ENCODE peak calls at places on chromosomes 4 and X, in ten cellular contexts. C is brain microvascular endothelial cell, S is fibroblast of the aortic adventitia, O is dorsolateral prefrontal cortex, V is tibial nerve, N is endodermal cell, K is AG09309, Q is PC-3, U is MM.1S, M is WERI-Rb-1. Y is an unnamed sample.

GRCh38 chrX:151738751-151739150 is 4.2 kb downstream of the CNGA2 start:
- DNase-seq in C (no peak), S (no peak), O (no peak), V (no peak), N (no peak), K (no peak), Q (no peak), U (no peak), M (no peak), Y (no peak)

GRCh38 chr4:7971881-7972500 is 32.3 kb upstream of the AFAP1 start:
- DNase-seq in C (no peak), S (no peak), O (no peak), V (no peak), N (no peak), K (no peak), Q (peak), U (no peak), M (no peak), Y (no peak)

GRCh38 chrX:77572322-77572721 is 125.1 kb downstream of the FGF16 start:
- DNase-seq in C (no peak), S (no peak), O (no peak), V (no peak), N (no peak), K (no peak), Q (peak), U (no peak), M (no peak), Y (no peak)

GRCh38 chr4:52076731-52077130 is 25.6 kb downstream of the SPATA18 start:
- DNase-seq in C (no peak), S (no peak), O (peak), V (no peak), N (peak), K (no peak), Q (no peak), U (no peak), M (peak), Y (no peak)

GRCh38 chrX:1451251-1451675 is 1.4 kb downstream of the ASMTL start:
- DNase-seq in C (no peak), S (no peak), O (no peak), V (no peak), N (no peak), K (no peak), Q (no peak), U (no peak), M (peak), Y (no peak)

GRCh38 chr4:96593422-96593821 is 753.5 kb downstream of the PDHA2 start:
- DNase-seq in C (no peak), S (no peak), O (no peak), V (no peak), N (no peak), K (no peak), Q (peak), U (peak), M (no peak), Y (no peak)

GRCh38 chrX:123184858-123185251 is 777 bp downstream of the GRIA3 start:
- DNase-seq in C (no peak), S (peak), O (peak), V (no peak), N (peak), K (no peak), Q (no peak), U (no peak), M (peak), Y (no peak)

GRCh38 chr4:171629737-171630136 is 183.5 kb upstream of the GALNTL6 start:
- DNase-seq in C (no peak), S (no peak), O (no peak), V (no peak), N (peak), K (no peak), Q (peak), U (no peak), M (peak), Y (no peak)

GRCh38 chr4:39305902-39306677 is 60.1 kb downstream of the RFC1 start:
- DNase-seq in C (no peak), S (no peak), O (no peak), V (no peak), N (no peak), K (no peak), Q (no peak), U (no peak), M (no peak), Y (no peak)

GRCh38 chrX:68431836-68432235 is 1.5 kb downstream of the OPHN1 start:
- DNase-seq in C (no peak), S (peak), O (no peak), V (no peak), N (no peak), K (no peak), Q (no peak), U (no peak), M (no peak), Y (peak)
- H3K4me3 ChIP-seq in C (no peak), S (peak), O (peak), V (no peak), N (no peak), K (no peak), Q (peak), U (no peak), M (no peak), Y (peak)

DNA sequence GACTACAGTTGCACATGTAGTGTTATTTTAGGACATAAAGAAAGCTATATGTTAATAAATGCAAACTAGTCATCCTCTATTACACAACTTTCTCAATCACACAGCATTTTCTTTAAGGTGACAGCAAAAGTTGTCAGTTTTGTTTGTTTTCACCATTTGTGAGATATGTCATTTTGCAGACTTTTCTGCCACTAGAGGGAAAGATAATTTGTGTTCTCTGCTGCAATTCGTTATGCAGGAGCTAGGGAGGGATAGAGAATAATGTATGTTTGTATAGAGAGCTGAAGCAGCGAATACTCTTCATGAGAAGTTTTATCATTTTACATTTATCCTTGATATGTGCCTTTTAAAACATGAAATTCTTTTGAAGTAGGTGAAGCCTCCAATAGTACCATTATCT is 670.6 kb upstream of the ATOH1 start:
- DNase-seq in C (no peak), S (no peak), O (no peak), V (no peak), N (no peak), K (no peak), Q (peak), U (no peak), M (no peak), Y (no peak)
- TF ChIP-seq CTCF in C (peak), S (no peak), O (no peak), V (no peak), N (peak), K (no peak), Q (peak), U (no peak), M (no peak), Y (no peak)

GRCh38 chr4:80207664-80208063 is 10.4 kb downstream of the PRDM8 start:
- DNase-seq in C (no peak), S (no peak), O (no peak), V (no peak), N (no peak), K (no peak), Q (no peak), U (no peak), M (no peak), Y (no peak)
- H3K4me3 ChIP-seq in C (no peak), S (no peak), O (no peak), V (no peak), N (no peak), K (no peak), Q (no peak), U (no peak), M (no peak), Y (no peak)

GRCh38 chr4:54998991-54999390 is 126.4 kb downstream of the KDR start:
- DNase-seq in C (peak), S (peak), O (no peak), V (no peak), N (no peak), K (peak), Q (peak), U (no peak), M (no peak), Y (peak)
- TF ChIP-seq CTCF in C (peak), S (peak), O (peak), V (no peak), N (peak), K (peak), Q (peak), U (no peak), M (no peak), Y (peak)

DNA sequence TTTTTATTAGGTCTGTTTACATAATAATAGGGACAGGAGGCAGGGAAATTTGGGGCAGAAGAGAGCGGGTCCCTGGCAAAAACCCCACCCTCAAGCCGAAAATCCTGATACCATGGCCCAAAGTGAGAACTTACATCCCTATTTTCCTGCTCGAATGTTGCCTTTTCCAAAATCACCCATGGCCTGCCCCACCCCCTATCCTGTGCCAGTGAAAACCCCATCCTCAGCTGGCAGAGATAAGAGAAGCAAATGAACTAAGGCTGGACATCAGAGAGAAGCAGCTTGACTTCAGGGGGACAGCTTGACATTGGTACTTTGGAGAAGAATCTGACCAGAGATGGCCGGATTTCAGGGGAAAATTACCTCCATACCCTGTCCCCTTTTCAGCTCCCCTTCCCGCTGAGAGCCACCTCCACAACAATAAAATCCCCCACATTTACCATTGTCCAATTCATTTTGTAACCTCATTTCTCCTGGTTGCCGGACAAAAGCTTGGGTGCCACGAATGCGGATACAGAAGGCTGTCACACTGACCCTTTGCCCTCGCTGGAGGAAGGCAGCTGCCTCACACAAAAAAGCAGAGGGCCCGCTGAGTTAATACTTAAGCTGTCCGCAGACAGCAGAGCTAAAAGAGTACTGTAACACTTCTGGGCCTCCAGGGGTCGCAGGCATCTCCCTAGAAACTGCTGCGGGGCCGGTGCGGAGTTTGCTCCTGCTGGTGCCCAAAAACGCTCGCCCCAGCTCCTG is 196.2 kb downstream of the SNCA start:
- DNase-seq in C (peak), S (peak), O (no peak), V (no peak), N (peak), K (peak), Q (peak), U (peak), M (peak), Y (peak)
- H3K4me3 ChIP-seq in C (peak), S (no peak), O (no peak), V (no peak), N (no peak), K (no peak), Q (no peak), U (no peak), M (no peak), Y (peak)

DNA sequence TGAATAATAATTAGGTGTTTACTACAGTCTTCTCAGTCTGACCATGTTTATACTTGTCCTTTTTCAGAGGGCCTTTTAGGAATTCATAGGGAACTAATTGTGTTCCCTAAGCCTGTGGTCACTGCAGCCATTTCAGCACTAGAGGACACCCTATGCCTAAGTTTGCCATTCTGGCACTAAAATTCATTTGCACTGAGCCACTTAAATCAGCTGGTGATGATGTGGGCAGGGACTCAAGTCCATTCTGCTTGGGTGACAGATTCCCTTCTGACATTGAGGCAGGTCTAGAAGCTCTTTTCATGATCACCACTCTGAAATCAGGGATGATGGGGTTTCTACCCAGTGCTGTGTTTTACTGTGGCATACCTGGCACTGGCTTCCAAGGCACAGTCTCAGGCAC is 1178.9 kb upstream of the DIAPH2 start:
- DNase-seq in C (no peak), S (no peak), O (no peak), V (no peak), N (peak), K (no peak), Q (no peak), U (peak), M (no peak), Y (no peak)
- TF ChIP-seq CTCF in C (no peak), S (no peak), O (no peak), V (no peak), N (peak), K (no peak), Q (peak), U (peak), M (no peak), Y (no peak)

GRCh38 chr4:2412534-2412884 is 5.9 kb downstream of the ZFYVE28 start:
- DNase-seq in C (no peak), S (no peak), O (no peak), V (no peak), N (no peak), K (no peak), Q (peak), U (peak), M (no peak), Y (no peak)

GRCh38 chr4:2415213-2415612 is 3.2 kb downstream of the ZFYVE28 start:
- DNase-seq in C (no peak), S (no peak), O (no peak), V (no peak), N (no peak), K (no peak), Q (no peak), U (no peak), M (no peak), Y (no peak)

GRCh38 chr4:2413821-2414610 is 4.4 kb downstream of the ZFYVE28 start:
- DNase-seq in C (no peak), S (peak), O (no peak), V (no peak), N (peak), K (no peak), Q (peak), U (peak), M (no peak), Y (no peak)

GRCh38 chr4:2411786-2412510 is 6.5 kb downstream of the ZFYVE28 start:
- DNase-seq in C (no peak), S (no peak), O (peak), V (no peak), N (peak), K (no peak), Q (no peak), U (no peak), M (no peak), Y (no peak)

GRCh38 chr4:2412885-2413716 is 5.3 kb downstream of the ZFYVE28 start:
- DNase-seq in C (peak), S (peak), O (peak), V (peak), N (peak), K (peak), Q (peak), U (peak), M (no peak), Y (peak)
- H3K4me3 ChIP-seq in C (peak), S (peak), O (peak), V (no peak), N (no peak), K (peak), Q (peak), U (peak), M (no peak), Y (peak)

GRCh38 chrX:45322820-45323219 is 122.1 kb upstream of the DIPK2B start:
- DNase-seq in C (no peak), S (peak), O (no peak), V (no peak), N (no peak), K (no peak), Q (peak), U (no peak), M (no peak), Y (no peak)

GRCh38 chrX:45324941-45325340 is 124.3 kb upstream of the DIPK2B start:
- DNase-seq in C (peak), S (no peak), O (no peak), V (no peak), N (no peak), K (no peak), Q (no peak), U (no peak), M (no peak), Y (no peak)

GRCh38 chrX:45320191-45320590 is 119.5 kb upstream of the DIPK2B start:
- DNase-seq in C (no peak), S (no peak), O (no peak), V (no peak), N (no peak), K (no peak), Q (no peak), U (no peak), M (no peak), Y (no peak)

GRCh38 chrX:45323387-45323786 is 122.7 kb upstream of the DIPK2B start:
- DNase-seq in C (no peak), S (no peak), O (no peak), V (no peak), N (no peak), K (no peak), Q (peak), U (no peak), M (no peak), Y (no peak)

GRCh38 chrX:45322382-45322781 is 121.7 kb upstream of the DIPK2B start:
- DNase-seq in C (peak), S (peak), O (no peak), V (peak), N (peak), K (peak), Q (peak), U (peak), M (peak), Y (peak)
- TF ChIP-seq CTCF in C (peak), S (peak), O (peak), V (no peak), N (peak), K (peak), Q (peak), U (peak), M (peak), Y (peak)

Y was measured in astrocyte of the cerebellum.